ENCODE peak calls at places on chromosomes 4 and X, in ten cellular contexts. Z, B, S, E, Y, D, O, M, Q and P are unnamed samples. For H3K27me3, the result is how much of the 10 kb centered on the place peaks cover.

GRCh38 chrX:51641421-51642021 is 22.8 kb upstream of the CENPVL3 start:
- DNase-seq in E (peak), D (peak), S (no peak), Y (peak), Q (no peak), M (peak), Z (no peak), B (no peak), O (peak), P (no peak)

GRCh38 chr4:89307446-89308160 is at the start of gene GPRIN3:
- DNase-seq in S (peak), O (no peak), M (peak), Y (no peak), E (peak), Q (peak), Z (no peak), B (peak), D (peak), P (peak)

GRCh38 chr4:17690898-17691297 is 76.5 kb downstream of the MED28 start:
- DNase-seq in Z (no peak), D (no peak), O (no peak), S (no peak), M (no peak), E (no peak), B (no peak), Q (peak), Y (no peak), P (no peak)

GRCh38 chr4:10667651-10668341 is 16.8 kb downstream of the CLNK start:
- DNase-seq in E (no peak), B (no peak), Q (no peak), Y (no peak), M (no peak), S (no peak), O (no peak), Z (no peak), D (no peak), P (no peak)

GRCh38 chrX:30965751-30966150 is 76.7 kb upstream of the TAB3 start:
- DNase-seq in B (no peak), D (no peak), M (no peak), O (no peak), Y (no peak), Q (no peak), E (no peak), Z (no peak), S (no peak), P (no peak)

GRCh38 chrX:72128881-72129280 is 2.8 kb downstream of the RTL5 start:
- DNase-seq in S (no peak), Y (no peak), Q (no peak), B (no peak), Z (no peak), D (peak), M (no peak), E (peak), O (no peak), P (no peak)

GRCh38 chr4:8314691-8315255 is 45.2 kb downstream of the HTRA3 start:
- DNase-seq in M (no peak), Q (no peak), D (no peak), Z (peak), Y (no peak), S (peak), E (no peak), O (no peak), B (peak), P (no peak)

GRCh38 chrX:19865567-19866363 is 21.6 kb downstream of the SH3KBP1 start:
- DNase-seq in E (no peak), M (no peak), Q (no peak), S (no peak), O (no peak), B (no peak), D (no peak), Z (no peak), Y (no peak), P (no peak)

GRCh38 chr4:159289682-159290081 is 186.8 kb downstream of the RAPGEF2 start:
- DNase-seq in O (no peak), E (no peak), Y (no peak), Q (no peak), D (no peak), M (no peak), Z (no peak), B (no peak), S (no peak), P (no peak)

GRCh38 chr4:7992846-7993245 is 53.2 kb upstream of the AFAP1 start:
- DNase-seq in Z (no peak), S (no peak), M (no peak), B (no peak), E (no peak), Y (no peak), O (no peak), Q (no peak), D (no peak), P (no peak)

GRCh38 chr4:53510981-53511380 is 80.3 kb downstream of the LNX1 start:
- DNase-seq in Q (no peak), B (no peak), Z (no peak), Y (no peak), E (peak), S (no peak), M (no peak), O (no peak), D (no peak), P (no peak)

GRCh38 chr4:101232074-101232776 is 115.1 kb downstream of the PPP3CA start:
- DNase-seq in Z (no peak), S (no peak), E (peak), M (peak), O (no peak), B (no peak), Y (no peak), Q (no peak), D (no peak), P (no peak)

GRCh38 chr4:84418032-84418709 is 80.9 kb downstream of the NKX6-1 start:
- DNase-seq in E (no peak), B (peak), Y (no peak), Z (no peak), Q (no peak), O (no peak), D (no peak), S (no peak), M (no peak), P (no peak)

GRCh38 chr4:4901877-4902276 is 42.4 kb downstream of the MSX1 start:
- DNase-seq in E (no peak), Q (no peak), S (no peak), B (no peak), Z (no peak), Y (no peak), D (peak), M (no peak), O (peak), P (no peak)

GRCh38 chr4:1370321-1371124 is 23.5 kb downstream of the UVSSA start:
- DNase-seq in Y (no peak), M (no peak), O (no peak), B (peak), S (no peak), E (no peak), D (no peak), Z (no peak), Q (no peak), P (no peak)

GRCh38 chr4:1718095-1718850 is 2.9 kb downstream of the TMEM129 start:
- DNase-seq in E (no peak), Q (no peak), D (no peak), Z (no peak), Y (no peak), S (no peak), B (peak), M (no peak), O (no peak), P (no peak)

GRCh38 chr4:37243061-37243460 is 1.5 kb upstream of the NWD2 start:
- DNase-seq in Q (no peak), Z (no peak), Y (no peak), M (no peak), E (no peak), S (no peak), B (no peak), D (peak), O (no peak), P (no peak)

GRCh38 chrX:619451-619811 is 11.2 kb upstream of the SHOX start:
- DNase-seq in B (no peak), S (no peak), E (no peak), O (no peak), Q (no peak), M (no peak), Y (no peak), Z (no peak), D (peak), P (no peak)

GRCh38 chr4:8910100-8910821 is 38.6 kb upstream of the HMX1 start:
- DNase-seq in M (no peak), S (peak), Y (no peak), Z (peak), O (no peak), D (no peak), E (no peak), B (peak), Q (no peak), P (no peak)

GRCh38 chr4:142703694-142704309 is 142.3 kb downstream of the INPP4B start:
- DNase-seq in E (peak), M (no peak), Z (no peak), Q (no peak), S (no peak), O (no peak), D (no peak), B (no peak), Y (no peak), P (no peak)

GRCh38 chr4:170386974-170387373 is 297.2 kb upstream of the AADAT start:
- DNase-seq in Y (no peak), D (no peak), M (peak), Q (no peak), S (no peak), Z (no peak), E (no peak), B (no peak), O (no peak), P (no peak)

GRCh38 chr4:45741897-45742296 is 382.0 kb downstream of the GABRG1 start:
- DNase-seq in O (no peak), E (no peak), D (peak), Y (no peak), Z (no peak), M (no peak), S (no peak), B (no peak), Q (no peak), P (no peak)

GRCh38 chr4:187363453-187363852 is 632.1 kb upstream of the ZFP42 start:
- DNase-seq in E (no peak), S (no peak), Z (no peak), M (no peak), Q (no peak), Y (no peak), B (no peak), D (no peak), O (no peak), P (no peak)

GRCh38 chr4:107060388-107060787 is 24.3 kb upstream of the DKK2 start:
- DNase-seq in E (peak), D (no peak), S (no peak), O (no peak), Q (no peak), M (no peak), Z (no peak), B (no peak), Y (no peak), P (no peak)

DNA sequence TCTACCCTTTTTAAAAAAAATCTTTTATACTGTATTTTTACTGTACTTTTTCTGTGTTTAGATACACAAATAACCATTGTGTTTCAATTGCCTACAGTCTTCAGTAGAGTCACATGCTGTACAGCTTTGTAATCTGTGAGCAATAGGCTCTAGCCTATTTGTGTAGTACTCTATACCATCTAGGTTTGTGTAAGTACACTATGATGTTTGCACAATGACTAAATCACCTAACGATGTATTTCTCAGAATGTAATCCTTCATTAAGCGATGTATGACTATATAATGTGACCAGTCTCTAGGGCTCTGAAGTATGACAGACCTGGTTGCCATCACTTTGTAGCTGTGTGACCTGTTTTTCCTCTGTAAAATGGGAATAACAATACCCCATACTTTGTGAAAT is 14.2 kb upstream of the DCAF4L1 start:
- DNase-seq in B (no peak), Y (no peak), Z (no peak), O (no peak), D (no peak), M (no peak), Q (no peak), S (no peak), E (no peak), P (no peak)
- H3K4me3 ChIP-seq in B (no peak), Y (no peak), Z (no peak), O (no peak), D (no peak), M (no peak), Q (no peak), S (no peak), E (no peak), P (no peak)

GRCh38 chrX:79440336-79440735 is 73.2 kb upstream of the ITM2A start:
- DNase-seq in E (no peak), Z (no peak), O (no peak), Q (no peak), M (no peak), S (no peak), D (no peak), Y (no peak), B (no peak), P (no peak)
- H3K27me3 ChIP-seq in E (under half), Z (under half), O (under half), Q (under half), M (under half), S (under half), D (under half), Y (under half), B (under half), P (under half)

GRCh38 chr4:183099537-183100297 is 660 bp downstream of the WWC2 start:
- DNase-seq in Y (no peak), E (no peak), S (peak), D (peak), M (no peak), Z (no peak), O (peak), B (peak), Q (peak), P (peak)

GRCh38 chr4:183097251-183098079 is 1.6 kb upstream of the WWC2 start:
- DNase-seq in M (no peak), O (no peak), D (peak), B (peak), E (peak), S (no peak), Q (no peak), Z (no peak), Y (no peak), P (no peak)

GRCh38 chr4:183098723-183099536 is at the start of gene WWC2:
- DNase-seq in B (peak), Z (peak), Q (peak), D (peak), Y (peak), O (peak), E (peak), M (peak), S (peak), P (peak)

GRCh38 chr4:183096276-183096965 is 2.6 kb upstream of the WWC2 start:
- DNase-seq in E (no peak), O (no peak), D (no peak), Z (no peak), M (no peak), S (no peak), B (no peak), Q (no peak), Y (no peak), P (no peak)

DNA sequence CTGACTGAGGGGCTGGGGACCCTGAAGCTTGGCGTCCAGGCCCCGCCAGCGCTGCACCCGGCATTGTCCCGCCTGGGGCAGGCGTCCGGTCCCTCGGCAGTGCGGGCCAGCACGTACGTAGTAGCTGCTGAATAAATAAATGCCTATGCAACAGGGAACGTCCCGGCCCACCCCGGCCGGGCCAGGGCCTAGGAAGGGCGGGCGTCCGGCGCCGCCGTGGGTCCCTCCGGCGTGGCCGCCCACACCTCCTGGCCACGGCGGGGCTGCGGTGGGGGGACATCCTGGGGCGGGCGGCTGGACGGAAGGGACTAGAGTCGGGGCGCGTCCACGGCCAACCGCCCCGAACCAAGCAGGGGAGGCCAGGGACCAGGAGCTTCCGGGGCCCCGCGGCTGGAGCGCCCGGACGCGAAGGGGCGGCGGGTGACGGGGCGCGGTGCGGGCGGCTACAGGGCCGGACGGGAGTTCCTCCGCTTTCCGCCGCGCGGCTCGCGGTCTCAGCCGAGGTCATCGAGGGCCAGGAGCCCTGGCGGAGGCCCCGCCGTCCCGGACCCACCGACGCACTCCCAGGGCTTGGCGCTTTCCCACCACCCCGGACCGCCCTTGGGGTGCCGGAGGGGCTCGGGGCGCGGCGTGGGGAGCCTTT is 856 bp upstream of the WWC2 start:
- DNase-seq in O (peak), Q (peak), S (peak), Z (no peak), Y (no peak), E (peak), B (peak), D (peak), M (peak), P (peak)
- H3K4me3 ChIP-seq in O (peak), Q (peak), S (peak), Z (peak), Y (peak), E (peak), B (peak), D (peak), M (peak), P (peak)

GRCh38 chrX:44643723-44644122 is 101.1 kb upstream of the FUNDC1 start:
- DNase-seq in M (no peak), B (no peak), E (no peak), O (no peak), Y (no peak), D (no peak), Z (no peak), S (no peak), Q (no peak), P (no peak)
- H3K27me3 ChIP-seq in M (under half), B (under half), E (under half), O (under half), Y (under half), D (under half), Z (under half), S (under half), Q (under half), P (under half)